ENCODE peak calls at places on chromosomes 13 and 19, in seven cellular contexts. X is body of pancreas, K is MM.1S, N is H1, O is mucosa of descending colon, G is heart left ventricle, R is SK-N-SH. M is an unnamed sample. For H3K4me1, the result is how much of the 10 kb centered on the place peaks cover.

GRCh38 chr19:4425531-4425930 is 23.1 kb downstream of the CHAF1A start:
- DNase-seq in X (no peak), K (no peak), N (no peak), O (no peak), G (no peak), R (no peak), M (no peak)

GRCh38 chr19:31676271-31677004 is 327.2 kb upstream of the TSHZ3 start:
- DNase-seq in X (no peak), K (peak), N (peak), O (peak), G (no peak), R (peak), M (no peak)

GRCh38 chr19:23539499-23539898 is 144.2 kb upstream of the ZNF91 start:
- DNase-seq in X (no peak), K (no peak), N (no peak), O (no peak), G (no peak), R (no peak), M (no peak)

GRCh38 chr19:42369433-42370067 is 20.5 kb downstream of the CNFN start:
- DNase-seq in X (no peak), K (no peak), N (no peak), O (no peak), G (no peak), R (no peak), M (no peak)

GRCh38 chr13:77056382-77056781 is 29.4 kb upstream of the FBXL3 start:
- DNase-seq in X (no peak), K (no peak), N (no peak), O (no peak), G (no peak), R (no peak), M (no peak)

GRCh38 chr13:114061047-114061446 is 71.4 kb downstream of the RASA3 start:
- DNase-seq in X (no peak), K (no peak), N (no peak), O (no peak), G (no peak), R (no peak), M (no peak)

GRCh38 chr13:34591801-34592454 is 350.1 kb upstream of the NBEA start:
- DNase-seq in X (peak), K (no peak), N (no peak), O (peak), G (peak), R (no peak), M (no peak)

GRCh38 chr13:34696296-34696695 is 245.8 kb upstream of the NBEA start:
- DNase-seq in X (no peak), K (no peak), N (no peak), O (no peak), G (no peak), R (no peak), M (no peak)

GRCh38 chr13:61413572-61413971 is 2.1 kb downstream of the PCDH20 start:
- DNase-seq in X (no peak), K (no peak), N (no peak), O (no peak), G (no peak), R (peak), M (no peak)

GRCh38 chr13:74135306-74136088 is 1.3 kb upstream of the KLF12 start:
- DNase-seq in X (peak), K (peak), N (no peak), O (peak), G (peak), R (peak), M (peak)

GRCh38 chr13:112522578-112522977 is 65.4 kb downstream of the TUBGCP3 start:
- DNase-seq in X (no peak), K (no peak), N (no peak), O (no peak), G (no peak), R (no peak), M (no peak)

GRCh38 chr19:23795462-23795861 is 36.8 kb upstream of the ZNF681 start:
- DNase-seq in X (no peak), K (no peak), N (no peak), O (no peak), G (no peak), R (no peak), M (no peak)

GRCh38 chr19:10334340-10335148 is 1.2 kb upstream of the RAVER1 start:
- DNase-seq in X (peak), K (no peak), N (peak), O (peak), G (peak), R (peak), M (peak)

GRCh38 chr13:24063281-24063851 is 97.2 kb upstream of the SPATA13 start:
- DNase-seq in X (no peak), K (no peak), N (no peak), O (no peak), G (peak), R (no peak), M (no peak)

GRCh38 chr13:44648392-44649117 is 72.4 kb upstream of the TSC22D1 start:
- DNase-seq in X (no peak), K (no peak), N (no peak), O (no peak), G (no peak), R (peak), M (no peak)

GRCh38 chr19:6095760-6096159 is 14.5 kb downstream of the RFX2 start:
- DNase-seq in X (no peak), K (no peak), N (no peak), O (no peak), G (no peak), R (no peak), M (no peak)

GRCh38 chr19:6092329-6093286 is 17.7 kb downstream of the RFX2 start:
- DNase-seq in X (peak), K (no peak), N (peak), O (peak), G (peak), R (no peak), M (no peak)

GRCh38 chr19:6090634-6091033 is 19.7 kb downstream of the RFX2 start:
- DNase-seq in X (no peak), K (no peak), N (no peak), O (no peak), G (no peak), R (no peak), M (no peak)

GRCh38 chr19:6088677-6089063 is 21.6 kb downstream of the RFX2 start:
- DNase-seq in X (no peak), K (no peak), N (no peak), O (no peak), G (no peak), R (no peak), M (no peak)

DNA sequence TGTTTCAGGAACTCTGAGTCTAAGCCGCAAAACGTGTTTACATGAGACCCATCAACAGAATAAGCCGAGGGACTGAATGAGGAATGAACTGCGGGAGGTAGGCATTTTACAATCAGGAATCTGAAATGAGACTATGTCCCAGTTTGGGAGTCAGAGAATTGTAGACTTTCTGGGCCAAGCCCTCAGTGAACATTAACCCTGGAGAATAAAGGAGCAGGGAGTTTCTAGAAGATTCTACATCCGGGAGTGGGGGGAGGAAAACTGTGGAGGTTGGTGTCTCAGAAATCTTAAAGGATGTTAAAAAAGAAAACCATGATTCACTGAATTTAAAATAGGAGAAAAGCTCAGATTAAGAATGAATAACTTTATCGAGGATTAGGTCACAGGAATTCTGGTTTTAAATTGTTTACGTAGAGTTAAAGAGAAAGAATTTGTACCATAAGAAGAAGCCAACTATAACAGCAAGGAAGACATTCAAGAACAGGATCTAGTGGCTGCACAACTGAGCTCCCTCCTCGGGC is 18.5 kb downstream of the RFX2 start:
- DNase-seq in X (no peak), K (no peak), N (no peak), O (peak), G (no peak), R (no peak), M (no peak)
- H3K4me3 ChIP-seq in X (no peak), K (no peak), N (peak), O (no peak), G (peak), R (no peak), M (no peak)

GRCh38 chr19:19366691-19367396 is 38.6 kb upstream of the GATAD2A start:
- DNase-seq in X (peak), K (peak), N (peak), O (peak), G (peak), R (peak), M (peak)

GRCh38 chr19:19368087-19368486 is 37.4 kb upstream of the GATAD2A start:
- DNase-seq in X (no peak), K (no peak), N (no peak), O (no peak), G (peak), R (no peak), M (no peak)

GRCh38 chr19:19371056-19371455 is 34.4 kb upstream of the GATAD2A start:
- DNase-seq in X (no peak), K (no peak), N (no peak), O (no peak), G (peak), R (no peak), M (no peak)

GRCh38 chr19:19372656-19373416 is 32.6 kb upstream of the GATAD2A start:
- DNase-seq in X (peak), K (peak), N (no peak), O (peak), G (peak), R (no peak), M (no peak)
- H3K4me1 ChIP-seq in X (under half), K (under half), N (under half), O (under half), G (under half), R (under half), M (under half)

DNA sequence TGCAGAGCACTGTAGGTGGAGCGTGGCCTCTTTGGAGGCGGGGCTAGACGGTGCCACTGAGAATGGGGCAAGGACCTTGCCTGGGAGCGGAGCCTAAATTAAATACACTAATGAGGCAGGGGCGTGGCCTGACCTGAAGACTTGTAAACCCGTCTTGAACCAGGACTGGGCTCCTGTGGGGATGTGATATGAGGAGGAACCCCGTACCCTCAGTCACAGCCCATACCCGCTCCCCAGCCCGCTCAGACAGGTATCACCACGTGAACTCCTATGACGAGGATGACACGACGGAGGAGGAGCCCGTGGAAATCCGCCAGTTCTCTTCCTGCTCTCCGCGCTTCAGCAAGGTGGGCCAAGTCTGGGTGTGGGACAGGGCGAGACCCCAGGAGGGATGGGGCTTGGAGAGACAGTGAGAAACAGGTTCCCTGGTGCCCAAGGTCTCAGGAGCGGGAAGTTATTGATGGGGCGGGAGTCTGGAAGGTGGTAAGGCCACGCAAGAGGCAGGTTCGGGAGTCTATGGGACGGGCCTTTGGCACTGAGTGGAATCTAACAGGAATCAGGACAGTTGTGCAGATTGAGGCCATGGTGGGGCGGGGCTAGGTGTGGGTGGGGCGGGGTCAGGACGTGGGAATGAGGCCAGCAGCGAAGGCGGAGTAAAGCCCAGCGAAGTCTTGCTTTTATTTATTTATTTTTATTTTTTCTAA is 14.7 kb downstream of the DNASE2 start:
- DNase-seq in X (no peak), K (no peak), N (no peak), O (peak), G (no peak), R (no peak), M (no peak)
- H3K4me3 ChIP-seq in X (no peak), K (no peak), N (peak), O (no peak), G (no peak), R (no peak), M (no peak)

DNA sequence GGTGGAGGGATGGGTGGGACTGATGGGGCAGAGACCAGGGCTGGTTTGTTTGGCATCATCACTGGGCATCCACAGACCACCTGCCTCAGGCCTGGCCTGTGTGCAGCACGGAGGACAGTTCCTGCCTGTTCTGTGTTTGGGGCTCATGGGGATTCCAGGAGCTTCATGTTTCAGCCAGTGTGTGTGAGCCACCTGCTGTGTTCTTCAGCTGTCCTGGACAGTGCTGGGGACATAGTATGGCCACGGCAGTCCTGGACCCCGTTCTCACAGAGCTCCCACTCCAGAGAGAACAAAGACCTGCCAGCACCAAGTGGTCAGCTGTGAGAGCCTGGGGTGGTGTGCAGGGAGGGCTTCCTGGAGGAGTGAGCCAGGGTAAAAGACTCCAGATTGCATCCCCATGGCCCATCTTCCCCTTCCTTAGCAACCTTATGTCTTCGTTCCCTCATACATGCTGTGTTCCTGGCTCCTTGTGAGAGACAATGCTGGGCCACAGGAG is 2.0 kb upstream of the CCDC97 start:
- DNase-seq in X (no peak), K (no peak), N (no peak), O (no peak), G (no peak), R (no peak), M (no peak)
- H3K4me1 ChIP-seq in X (under half), K (under half), N (under half), O (under half), G (under half), R (under half), M (half or more)

M was measured in naive thymus-derived CD4-positive, alpha-beta T cell.